ENCODE peak calls at places on chromosomes 7 and 10, in ten cellular contexts. One of them, this sample, is unnamed.
A peak's percentile ranks its signal among the peaks of the same experiment; 100 is the strongest.

GRCh38 chr10:22655312-22655973 is 58.9 kb downstream of the PIP4K2A start:
- DNase-seq in neuronal stem cell: no peak
- DNase-seq in stimulated activated CD8-positive, alpha-beta memory T cell treated with anti-CD3 and anti-CD28 coated beads, Interleukin-4, amount 100 ng/mL, for 1 hour: no peak
- DNase-seq in epithelial cell of prostate: peak; percentile 77
- DNase-seq in H54: no peak
- DNase-seq in CD4-positive, CD25-positive, alpha-beta regulatory T cell: peak; percentile 78
- DNase-seq in amygdala: no peak
- DNase-seq in activated naive CD4-positive, alpha-beta T cell treated with Interleukin-2 at 50 U/mL for 16 hours: peak; percentile 38
- DNase-seq in A549: peak; percentile 14
- DNase-seq in dorsolateral prefrontal cortex: no peak
- DNase-seq in this sample: no peak

GRCh38 chr7:2641406-2642393 is 9.9 kb downstream of the TTYH3 start:
- DNase-seq in neuronal stem cell: peak; percentile 88
- DNase-seq in stimulated activated CD8-positive, alpha-beta memory T cell treated with anti-CD3 and anti-CD28 coated beads, Interleukin-4, amount 100 ng/mL, for 1 hour: no peak
- DNase-seq in epithelial cell of prostate: no peak
- DNase-seq in H54: peak; percentile 91
- DNase-seq in CD4-positive, CD25-positive, alpha-beta regulatory T cell: no peak
- DNase-seq in amygdala: peak; percentile 79
- DNase-seq in activated naive CD4-positive, alpha-beta T cell treated with Interleukin-2 at 50 U/mL for 16 hours: no peak
- DNase-seq in A549: no peak
- DNase-seq in dorsolateral prefrontal cortex: peak; percentile 83
- DNase-seq in this sample: peak; percentile 94

GRCh38 chr10:45308707-45309106 is 6.7 kb downstream of the OR13A1 start:
- DNase-seq in neuronal stem cell: no peak
- DNase-seq in stimulated activated CD8-positive, alpha-beta memory T cell treated with anti-CD3 and anti-CD28 coated beads, Interleukin-4, amount 100 ng/mL, for 1 hour: no peak
- DNase-seq in epithelial cell of prostate: no peak
- DNase-seq in H54: no peak
- DNase-seq in CD4-positive, CD25-positive, alpha-beta regulatory T cell: peak; percentile 9
- DNase-seq in amygdala: no peak
- DNase-seq in activated naive CD4-positive, alpha-beta T cell treated with Interleukin-2 at 50 U/mL for 16 hours: no peak
- DNase-seq in A549: no peak
- DNase-seq in dorsolateral prefrontal cortex: no peak
- DNase-seq in this sample: no peak

GRCh38 chr7:157897686-157898085 is 560.9 kb downstream of the DNAJB6 start:
- DNase-seq in neuronal stem cell: no peak
- DNase-seq in stimulated activated CD8-positive, alpha-beta memory T cell treated with anti-CD3 and anti-CD28 coated beads, Interleukin-4, amount 100 ng/mL, for 1 hour: no peak
- DNase-seq in epithelial cell of prostate: no peak
- DNase-seq in H54: no peak
- DNase-seq in CD4-positive, CD25-positive, alpha-beta regulatory T cell: no peak
- DNase-seq in amygdala: no peak
- DNase-seq in activated naive CD4-positive, alpha-beta T cell treated with Interleukin-2 at 50 U/mL for 16 hours: no peak
- DNase-seq in A549: no peak
- DNase-seq in dorsolateral prefrontal cortex: no peak
- DNase-seq in this sample: no peak

GRCh38 chr7:142231716-142232115 is 26.1 kb downstream of the PRSS58 start:
- DNase-seq in neuronal stem cell: peak; percentile 8
- DNase-seq in stimulated activated CD8-positive, alpha-beta memory T cell treated with anti-CD3 and anti-CD28 coated beads, Interleukin-4, amount 100 ng/mL, for 1 hour: no peak
- DNase-seq in epithelial cell of prostate: no peak
- DNase-seq in H54: peak; percentile 35
- DNase-seq in CD4-positive, CD25-positive, alpha-beta regulatory T cell: no peak
- DNase-seq in amygdala: no peak
- DNase-seq in activated naive CD4-positive, alpha-beta T cell treated with Interleukin-2 at 50 U/mL for 16 hours: no peak
- DNase-seq in A549: peak; percentile 32
- DNase-seq in dorsolateral prefrontal cortex: no peak
- DNase-seq in this sample: no peak

GRCh38 chr10:91805110-91805825 is 7.0 kb downstream of the TNKS2 start:
- DNase-seq in neuronal stem cell: no peak
- DNase-seq in stimulated activated CD8-positive, alpha-beta memory T cell treated with anti-CD3 and anti-CD28 coated beads, Interleukin-4, amount 100 ng/mL, for 1 hour: no peak
- DNase-seq in epithelial cell of prostate: no peak
- DNase-seq in H54: no peak
- DNase-seq in CD4-positive, CD25-positive, alpha-beta regulatory T cell: no peak
- DNase-seq in amygdala: no peak
- DNase-seq in activated naive CD4-positive, alpha-beta T cell treated with Interleukin-2 at 50 U/mL for 16 hours: no peak
- DNase-seq in A549: no peak
- DNase-seq in dorsolateral prefrontal cortex: no peak
- DNase-seq in this sample: no peak

GRCh38 chr7:929311-929711 is 25.2 kb downstream of the ADAP1 start:
- DNase-seq in neuronal stem cell: no peak
- DNase-seq in stimulated activated CD8-positive, alpha-beta memory T cell treated with anti-CD3 and anti-CD28 coated beads, Interleukin-4, amount 100 ng/mL, for 1 hour: no peak
- DNase-seq in epithelial cell of prostate: no peak
- DNase-seq in H54: no peak
- DNase-seq in CD4-positive, CD25-positive, alpha-beta regulatory T cell: no peak
- DNase-seq in amygdala: no peak
- DNase-seq in activated naive CD4-positive, alpha-beta T cell treated with Interleukin-2 at 50 U/mL for 16 hours: no peak
- DNase-seq in A549: no peak
- DNase-seq in dorsolateral prefrontal cortex: peak; percentile 85
- DNase-seq in this sample: no peak

GRCh38 chr7:121126801-121127534 is 138.5 kb downstream of the CPED1 start:
- DNase-seq in neuronal stem cell: no peak
- DNase-seq in stimulated activated CD8-positive, alpha-beta memory T cell treated with anti-CD3 and anti-CD28 coated beads, Interleukin-4, amount 100 ng/mL, for 1 hour: no peak
- DNase-seq in epithelial cell of prostate: no peak
- DNase-seq in H54: no peak
- DNase-seq in CD4-positive, CD25-positive, alpha-beta regulatory T cell: no peak
- DNase-seq in amygdala: no peak
- DNase-seq in activated naive CD4-positive, alpha-beta T cell treated with Interleukin-2 at 50 U/mL for 16 hours: no peak
- DNase-seq in A549: no peak
- DNase-seq in dorsolateral prefrontal cortex: no peak
- DNase-seq in this sample: no peak

GRCh38 chr10:124593431-124593985 is 131.9 kb downstream of the LHPP start:
- DNase-seq in neuronal stem cell: no peak
- DNase-seq in stimulated activated CD8-positive, alpha-beta memory T cell treated with anti-CD3 and anti-CD28 coated beads, Interleukin-4, amount 100 ng/mL, for 1 hour: no peak
- DNase-seq in epithelial cell of prostate: no peak
- DNase-seq in H54: no peak
- DNase-seq in CD4-positive, CD25-positive, alpha-beta regulatory T cell: no peak
- DNase-seq in amygdala: no peak
- DNase-seq in activated naive CD4-positive, alpha-beta T cell treated with Interleukin-2 at 50 U/mL for 16 hours: no peak
- DNase-seq in A549: no peak
- DNase-seq in dorsolateral prefrontal cortex: no peak
- DNase-seq in this sample: no peak

GRCh38 chr10:290026-290725 is 154.9 kb downstream of the ZMYND11 start:
- DNase-seq in neuronal stem cell: no peak
- DNase-seq in stimulated activated CD8-positive, alpha-beta memory T cell treated with anti-CD3 and anti-CD28 coated beads, Interleukin-4, amount 100 ng/mL, for 1 hour: no peak
- DNase-seq in epithelial cell of prostate: no peak
- DNase-seq in H54: no peak
- DNase-seq in CD4-positive, CD25-positive, alpha-beta regulatory T cell: no peak
- DNase-seq in amygdala: no peak
- DNase-seq in activated naive CD4-positive, alpha-beta T cell treated with Interleukin-2 at 50 U/mL for 16 hours: no peak
- DNase-seq in A549: no peak
- DNase-seq in dorsolateral prefrontal cortex: no peak
- DNase-seq in this sample: no peak

GRCh38 chr10:65931291-65932080 is 994.4 kb upstream of the LRRTM3 start:
- DNase-seq in neuronal stem cell: no peak
- DNase-seq in stimulated activated CD8-positive, alpha-beta memory T cell treated with anti-CD3 and anti-CD28 coated beads, Interleukin-4, amount 100 ng/mL, for 1 hour: no peak
- DNase-seq in epithelial cell of prostate: no peak
- DNase-seq in H54: no peak
- DNase-seq in CD4-positive, CD25-positive, alpha-beta regulatory T cell: no peak
- DNase-seq in amygdala: no peak
- DNase-seq in activated naive CD4-positive, alpha-beta T cell treated with Interleukin-2 at 50 U/mL for 16 hours: no peak
- DNase-seq in A549: no peak
- DNase-seq in dorsolateral prefrontal cortex: no peak
- DNase-seq in this sample: no peak

GRCh38 chr10:80324086-80324485 is 32.5 kb downstream of the DYDC1 start:
- DNase-seq in neuronal stem cell: no peak
- DNase-seq in stimulated activated CD8-positive, alpha-beta memory T cell treated with anti-CD3 and anti-CD28 coated beads, Interleukin-4, amount 100 ng/mL, for 1 hour: no peak
- DNase-seq in epithelial cell of prostate: no peak
- DNase-seq in H54: peak; percentile 39
- DNase-seq in CD4-positive, CD25-positive, alpha-beta regulatory T cell: no peak
- DNase-seq in amygdala: no peak
- DNase-seq in activated naive CD4-positive, alpha-beta T cell treated with Interleukin-2 at 50 U/mL for 16 hours: no peak
- DNase-seq in A549: no peak
- DNase-seq in dorsolateral prefrontal cortex: no peak
- DNase-seq in this sample: no peak

GRCh38 chr10:61655335-61655851 is 7.3 kb upstream of the CABCOCO1 start:
- DNase-seq in neuronal stem cell: no peak
- DNase-seq in stimulated activated CD8-positive, alpha-beta memory T cell treated with anti-CD3 and anti-CD28 coated beads, Interleukin-4, amount 100 ng/mL, for 1 hour: no peak
- DNase-seq in epithelial cell of prostate: no peak
- DNase-seq in H54: no peak
- DNase-seq in CD4-positive, CD25-positive, alpha-beta regulatory T cell: no peak
- DNase-seq in amygdala: no peak
- DNase-seq in activated naive CD4-positive, alpha-beta T cell treated with Interleukin-2 at 50 U/mL for 16 hours: no peak
- DNase-seq in A549: no peak
- DNase-seq in dorsolateral prefrontal cortex: no peak
- DNase-seq in this sample: no peak

GRCh38 chr7:92848441-92848840 is 12.1 kb upstream of the CDK6 start:
- DNase-seq in neuronal stem cell: no peak
- DNase-seq in stimulated activated CD8-positive, alpha-beta memory T cell treated with anti-CD3 and anti-CD28 coated beads, Interleukin-4, amount 100 ng/mL, for 1 hour: no peak
- DNase-seq in epithelial cell of prostate: no peak
- DNase-seq in H54: no peak
- DNase-seq in CD4-positive, CD25-positive, alpha-beta regulatory T cell: no peak
- DNase-seq in amygdala: no peak
- DNase-seq in activated naive CD4-positive, alpha-beta T cell treated with Interleukin-2 at 50 U/mL for 16 hours: no peak
- DNase-seq in A549: no peak
- DNase-seq in dorsolateral prefrontal cortex: no peak
- DNase-seq in this sample: no peak

GRCh38 chr7:128939861-128940410 is 2.2 kb downstream of the IRF5 start:
- DNase-seq in neuronal stem cell: no peak
- DNase-seq in stimulated activated CD8-positive, alpha-beta memory T cell treated with anti-CD3 and anti-CD28 coated beads, Interleukin-4, amount 100 ng/mL, for 1 hour: no peak
- DNase-seq in epithelial cell of prostate: no peak
- DNase-seq in H54: no peak
- DNase-seq in CD4-positive, CD25-positive, alpha-beta regulatory T cell: no peak
- DNase-seq in amygdala: no peak
- DNase-seq in activated naive CD4-positive, alpha-beta T cell treated with Interleukin-2 at 50 U/mL for 16 hours: no peak
- DNase-seq in A549: no peak
- DNase-seq in dorsolateral prefrontal cortex: no peak
- DNase-seq in this sample: no peak

GRCh38 chr10:7512487-7512886 is 101.7 kb upstream of the SFMBT2 start:
- DNase-seq in neuronal stem cell: no peak
- DNase-seq in stimulated activated CD8-positive, alpha-beta memory T cell treated with anti-CD3 and anti-CD28 coated beads, Interleukin-4, amount 100 ng/mL, for 1 hour: no peak
- DNase-seq in epithelial cell of prostate: no peak
- DNase-seq in H54: no peak
- DNase-seq in CD4-positive, CD25-positive, alpha-beta regulatory T cell: peak; percentile 22
- DNase-seq in amygdala: no peak
- DNase-seq in activated naive CD4-positive, alpha-beta T cell treated with Interleukin-2 at 50 U/mL for 16 hours: no peak
- DNase-seq in A549: no peak
- DNase-seq in dorsolateral prefrontal cortex: no peak
- DNase-seq in this sample: no peak

GRCh38 chr10:74922921-74923320 is 96.5 kb downstream of the KAT6B start:
- DNase-seq in neuronal stem cell: no peak
- DNase-seq in stimulated activated CD8-positive, alpha-beta memory T cell treated with anti-CD3 and anti-CD28 coated beads, Interleukin-4, amount 100 ng/mL, for 1 hour: no peak
- DNase-seq in epithelial cell of prostate: peak; percentile 27
- DNase-seq in H54: no peak
- DNase-seq in CD4-positive, CD25-positive, alpha-beta regulatory T cell: no peak
- DNase-seq in amygdala: no peak
- DNase-seq in activated naive CD4-positive, alpha-beta T cell treated with Interleukin-2 at 50 U/mL for 16 hours: no peak
- DNase-seq in A549: no peak
- DNase-seq in dorsolateral prefrontal cortex: no peak
- DNase-seq in this sample: no peak

GRCh38 chr10:36801660-36802059 is 323.7 kb upstream of the ANKRD30A start:
- DNase-seq in neuronal stem cell: no peak
- DNase-seq in stimulated activated CD8-positive, alpha-beta memory T cell treated with anti-CD3 and anti-CD28 coated beads, Interleukin-4, amount 100 ng/mL, for 1 hour: no peak
- DNase-seq in epithelial cell of prostate: no peak
- DNase-seq in H54: no peak
- DNase-seq in CD4-positive, CD25-positive, alpha-beta regulatory T cell: no peak
- DNase-seq in amygdala: no peak
- DNase-seq in activated naive CD4-positive, alpha-beta T cell treated with Interleukin-2 at 50 U/mL for 16 hours: no peak
- DNase-seq in A549: no peak
- DNase-seq in dorsolateral prefrontal cortex: no peak
- DNase-seq in this sample: no peak

GRCh38 chr7:260441-261281 is 29.3 kb upstream of the FOXL3 start:
- DNase-seq in neuronal stem cell: no peak
- DNase-seq in stimulated activated CD8-positive, alpha-beta memory T cell treated with anti-CD3 and anti-CD28 coated beads, Interleukin-4, amount 100 ng/mL, for 1 hour: no peak
- DNase-seq in epithelial cell of prostate: no peak
- DNase-seq in H54: no peak
- DNase-seq in CD4-positive, CD25-positive, alpha-beta regulatory T cell: no peak
- DNase-seq in amygdala: no peak
- DNase-seq in activated naive CD4-positive, alpha-beta T cell treated with Interleukin-2 at 50 U/mL for 16 hours: no peak
- DNase-seq in A549: no peak
- DNase-seq in dorsolateral prefrontal cortex: no peak
- DNase-seq in this sample: no peak

This sample was measured in right atrium auricular region.